ENCODE peak calls at places on chromosomes 13 and 19, in nine cellular contexts. R is fibroblast of lung, W is pancreas, T is tibial artery, N is astrocyte, X is psoas muscle, H is gastrocnemius medialis, G is Caco-2, O is neural progenitor cell. S is an unnamed sample.

GRCh38 chr19:7645159-7645558 is 8.2 kb downstream of the STXBP2 start:
- DNase-seq in R (no peak), W (peak; percentile 66), T (no peak), N (no peak), X (no peak), H (no peak), G (no peak), O (no peak), S (no peak)

GRCh38 chr13:95492044-95492801 is 60.3 kb upstream of the CLDN10 start:
- DNase-seq in R (no peak), W (no peak), T (no peak), N (no peak), X (no peak), H (no peak), G (peak; percentile 66), O (peak; percentile 13), S (no peak)

GRCh38 chr13:113428871-113429607 is 24.2 kb downstream of the ADPRHL1 start:
- DNase-seq in R (no peak), W (peak; percentile 22), T (no peak), N (no peak), X (no peak), H (no peak), G (no peak), O (peak; percentile 1), S (peak; percentile 12)

GRCh38 chr19:7871530-7872305 is 2.5 kb downstream of the PRR36 start:
- DNase-seq in R (peak; percentile 92), W (peak; percentile 98), T (peak; percentile 85), N (peak; percentile 78), X (peak; percentile 86), H (peak; percentile 34), G (peak; percentile 89), O (peak; percentile 99), S (peak; percentile 92)

GRCh38 chr13:74219571-74219970 is 85.4 kb upstream of the KLF12 start:
- DNase-seq in R (no peak), W (no peak), T (no peak), N (peak; percentile 40), X (no peak), H (no peak), G (no peak), O (no peak), S (no peak)

GRCh38 chr13:82674546-82674945 is 1207.7 kb downstream of the SLITRK1 start:
- DNase-seq in R (no peak), W (no peak), T (no peak), N (no peak), X (no peak), H (no peak), G (no peak), O (no peak), S (no peak)

GRCh38 chr13:107835339-107836018 is 379.9 kb downstream of the LIG4 start:
- DNase-seq in R (peak; percentile 74), W (no peak), T (no peak), N (peak; percentile 93), X (no peak), H (no peak), G (no peak), O (no peak), S (no peak)

GRCh38 chr19:46513461-46514236 is 18.0 kb upstream of the PNMA8B start:
- DNase-seq in R (peak; percentile 71), W (peak; percentile 92), T (peak; percentile 68), N (peak; percentile 35), X (peak; percentile 89), H (peak; percentile 40), G (peak; percentile 84), O (peak; percentile 93), S (peak; percentile 90)

GRCh38 chr19:6729573-6730152 is 7.7 kb downstream of the GPR108 start:
- DNase-seq in R (no peak), W (peak; percentile 69), T (no peak), N (no peak), X (no peak), H (no peak), G (no peak), O (no peak), S (no peak)

DNA sequence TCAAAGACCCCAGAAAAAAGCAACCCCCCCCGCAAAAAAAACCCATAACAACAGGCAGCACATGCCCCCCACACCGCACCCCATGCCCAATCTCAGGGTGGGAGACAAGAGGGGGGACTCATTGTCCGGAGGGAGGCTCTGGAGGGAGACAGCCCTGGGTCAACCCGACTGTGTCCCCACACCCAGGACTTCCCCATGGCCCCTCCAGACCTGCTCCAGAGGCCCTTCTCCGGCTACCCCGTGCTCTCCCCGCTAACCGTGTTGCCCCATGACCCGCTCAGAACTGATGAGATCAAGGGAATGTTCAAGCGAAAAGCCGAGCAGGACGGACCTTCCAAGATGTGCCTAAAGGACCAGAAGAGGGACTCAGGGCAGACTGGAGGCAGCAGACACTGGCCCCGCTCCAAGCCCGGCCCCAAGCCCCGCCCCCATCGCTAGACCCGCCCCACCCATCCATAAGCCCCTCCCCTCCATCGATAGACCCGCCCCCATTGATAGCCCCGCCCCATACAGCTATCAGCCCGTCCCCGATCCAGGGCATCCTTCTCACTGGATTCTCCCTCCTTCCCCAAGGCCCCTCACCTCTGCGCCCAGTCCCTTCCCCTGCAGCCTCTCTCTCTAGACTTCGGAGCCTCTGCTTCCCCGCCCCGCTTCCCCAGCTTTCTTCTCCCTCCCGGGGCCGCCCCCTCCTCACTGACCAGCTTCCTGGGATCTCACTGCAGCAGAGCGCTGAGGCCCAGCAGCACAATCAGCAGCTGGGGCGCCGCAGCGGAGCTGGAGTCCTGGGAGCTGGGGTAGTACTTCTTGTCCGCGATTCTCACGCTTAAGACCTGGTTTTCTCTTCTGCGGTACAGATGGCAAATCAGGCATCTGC is 2.2 kb downstream of the BST2 start:
- DNase-seq in R (no peak), W (no peak), T (no peak), N (no peak), X (no peak), H (no peak), G (no peak), O (peak; percentile 93), S (peak; percentile 71)
- H3K4me1 ChIP-seq in R (no peaks in the 10 kb centered on the region), W (no peaks in the 10 kb centered on the region), T (peaks cover 9% of the 10 kb centered on the region), N (peaks cover 6% of the 10 kb centered on the region), X (no peaks in the 10 kb centered on the region), H (peaks cover 7% of the 10 kb centered on the region), G (peaks cover 13% of the 10 kb centered on the region), O (peaks cover 19% of the 10 kb centered on the region), S (peaks cover 13% of the 10 kb centered on the region)

DNA sequence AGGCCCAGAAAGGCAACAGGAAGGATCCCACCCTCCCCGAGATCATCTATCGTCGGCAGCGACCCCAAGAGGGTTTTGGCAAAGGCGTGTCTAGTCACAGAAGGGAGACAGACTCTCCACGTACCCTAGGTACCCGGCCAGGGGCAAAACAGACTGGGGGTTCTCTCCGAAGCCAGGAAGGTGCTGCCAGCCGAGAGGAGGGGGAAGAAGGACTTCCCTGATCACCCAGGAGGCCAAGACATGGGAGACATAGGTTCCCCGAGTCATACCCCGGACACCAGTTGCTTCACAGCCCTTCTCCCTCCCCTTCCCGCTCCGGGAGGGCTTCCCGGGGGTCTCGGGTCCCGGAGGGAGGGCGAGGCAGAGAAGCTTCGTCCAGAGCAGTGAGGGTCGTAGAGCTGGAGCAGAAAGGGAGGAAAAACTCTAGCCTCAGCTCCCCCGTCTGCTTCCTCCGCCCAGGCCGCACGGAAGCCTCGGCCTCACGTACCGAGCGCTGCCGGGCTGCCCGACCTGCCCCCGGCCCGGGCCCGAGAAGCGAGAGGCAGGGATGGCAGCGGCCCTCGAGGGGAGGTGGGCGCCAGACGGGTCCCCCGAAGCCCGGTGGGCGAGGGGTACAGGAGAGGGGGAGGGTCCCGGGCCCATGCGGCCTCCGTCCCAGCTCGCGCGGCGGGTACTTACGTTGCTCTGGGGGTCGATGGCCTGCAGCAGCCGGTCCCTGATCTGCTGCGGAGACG is 643 bp downstream of the MED26 start:
- DNase-seq in R (peak; percentile 3), W (peak; percentile 87), T (no peak), N (no peak), X (peak; percentile 64), H (no peak), G (peak; percentile 15), O (peak; percentile 52), S (peak; percentile 66)
- H3K4me1 ChIP-seq in R (peaks cover 3% of the 10 kb centered on the region), W (peaks cover 31% of the 10 kb centered on the region), T (peaks cover 43% of the 10 kb centered on the region), N (peaks cover 10% of the 10 kb centered on the region), X (peaks cover 39% of the 10 kb centered on the region), H (peaks cover 59% of the 10 kb centered on the region), G (no peaks in the 10 kb centered on the region), O (peaks cover 11% of the 10 kb centered on the region), S (peaks cover 8% of the 10 kb centered on the region)

DNA sequence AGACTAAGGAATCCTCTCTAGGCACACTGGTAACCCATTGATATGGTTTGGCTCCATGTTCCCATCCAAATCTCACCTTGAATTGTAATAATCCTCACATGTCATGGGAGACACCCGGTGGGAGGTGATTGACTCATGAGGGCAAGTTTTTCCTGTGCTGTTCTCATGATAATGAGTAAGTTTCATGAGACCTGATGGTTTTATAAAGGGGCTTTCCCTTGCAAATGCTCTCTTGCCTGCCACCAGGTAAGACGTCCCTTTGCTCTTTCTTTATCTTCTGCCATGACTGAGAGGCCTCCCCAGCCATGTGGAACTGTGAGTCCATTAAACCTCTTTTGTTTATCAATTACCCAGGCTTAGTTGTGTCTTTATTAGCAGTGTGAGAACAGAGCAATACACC is 81.4 kb upstream of the GPC6 start:
- DNase-seq in R (no peak), W (no peak), T (no peak), N (no peak), X (no peak), H (no peak), G (no peak), O (no peak), S (no peak)
- H3K4me1 ChIP-seq in R (no peaks in the 10 kb centered on the region), W (no peaks in the 10 kb centered on the region), T (no peaks in the 10 kb centered on the region), N (peaks cover 15% of the 10 kb centered on the region), X (no peaks in the 10 kb centered on the region), H (no peaks in the 10 kb centered on the region), G (no peaks in the 10 kb centered on the region), O (no peaks in the 10 kb centered on the region), S (peaks cover 5% of the 10 kb centered on the region)

GRCh38 chr19:48394331-48395169 is 1.1 kb downstream of the GRIN2D start:
- DNase-seq in R (no peak), W (peak; percentile 7), T (no peak), N (no peak), X (no peak), H (no peak), G (no peak), O (no peak), S (no peak)
- H3K4me1 ChIP-seq in R (no peaks in the 10 kb centered on the region), W (no peaks in the 10 kb centered on the region), T (peaks cover 42% of the 10 kb centered on the region), N (peaks cover 13% of the 10 kb centered on the region), X (no peaks in the 10 kb centered on the region), H (peaks cover 22% of the 10 kb centered on the region), G (peaks cover 47% of the 10 kb centered on the region), O (peaks cover 29% of the 10 kb centered on the region), S (peaks cover 12% of the 10 kb centered on the region)

DNA sequence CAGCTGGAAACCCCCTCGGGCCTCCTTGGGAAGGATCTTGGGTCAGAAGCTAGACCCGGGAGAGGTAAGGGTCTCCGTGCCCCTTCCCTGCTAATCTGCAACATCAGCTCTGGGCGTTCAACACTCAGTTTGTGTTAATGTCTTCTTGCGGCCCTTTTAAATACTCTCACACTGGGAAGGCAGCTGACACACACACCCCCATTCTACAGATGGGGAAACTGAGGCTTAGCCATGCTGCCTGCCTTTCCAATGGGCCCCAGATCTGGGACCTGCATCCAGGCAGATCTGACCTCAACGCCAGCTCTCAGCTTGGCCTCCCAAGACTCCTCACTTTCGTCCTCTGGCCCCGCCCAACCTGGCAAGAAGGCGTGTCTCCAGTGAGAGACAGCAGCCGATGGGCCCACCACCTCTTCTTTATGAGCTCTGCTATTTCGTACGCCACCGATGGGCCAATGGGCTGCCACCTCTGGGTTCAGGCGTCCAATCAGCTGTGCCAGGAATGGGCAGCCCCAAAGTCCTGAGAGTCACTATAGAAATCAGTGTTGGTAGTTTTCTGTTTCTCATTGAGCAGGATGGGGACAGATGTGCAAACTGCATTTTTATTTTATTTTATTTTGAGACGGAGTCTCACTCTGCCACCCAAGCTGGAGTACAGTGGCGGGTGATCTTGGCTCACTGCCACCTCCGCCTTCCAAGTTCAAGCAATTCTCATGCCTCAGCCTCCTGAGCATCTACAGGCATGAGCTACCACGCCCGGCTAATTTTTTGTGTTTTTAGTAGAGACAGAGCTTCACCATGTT is 43.8 kb downstream of the DNM2 start:
- DNase-seq in R (no peak), W (peak; percentile 62), T (no peak), N (no peak), X (no peak), H (no peak), G (no peak), O (no peak), S (no peak)
- H3K4me1 ChIP-seq in R (peaks cover 5% of the 10 kb centered on the region), W (peaks cover 27% of the 10 kb centered on the region), T (peaks cover 28% of the 10 kb centered on the region), N (peaks cover 10% of the 10 kb centered on the region), X (peaks cover 22% of the 10 kb centered on the region), H (peaks cover 24% of the 10 kb centered on the region), G (peaks cover 15% of the 10 kb centered on the region), O (no peaks in the 10 kb centered on the region), S (peaks cover 20% of the 10 kb centered on the region)